ENCODE peak calls at places on chromosome 20, in ten cellular contexts. D is ovary, C is fibroblast of lung, K is left lung, Z is mucosa of descending colon, R is MM.1S, O is HCT116, Q is neural progenitor cell, J is PC-9, M is thoracic aorta. Y is an unnamed sample.

GRCh38 chr20:2244993-2245392 is 50.8 kb upstream of the TGM3 start:
- DNase-seq in M (no peak), O (no peak), J (no peak), K (no peak), C (no peak), Z (no peak), D (no peak), R (no peak), Q (peak; percentile 41), Y (no peak)

GRCh38 chr20:63123326-63123725 is 92.6 kb downstream of the YTHDF1 start:
- DNase-seq in C (no peak), O (no peak), J (no peak), K (peak; percentile 69), M (no peak), R (no peak), Z (peak; percentile 19), Q (no peak), D (no peak), Y (no peak)

GRCh38 chr20:35648836-35649235 is 15.9 kb downstream of the CPNE1 start:
- DNase-seq in R (no peak), Q (no peak), Z (no peak), J (no peak), C (no peak), D (no peak), K (no peak), M (no peak), O (no peak), Y (no peak)

GRCh38 chr20:50540620-50541605 is 30.7 kb downstream of the PTPN1 start:
- DNase-seq in J (peak; percentile 79), C (peak; percentile 99), D (no peak), O (peak; percentile 91), K (no peak), Q (no peak), R (no peak), M (peak; percentile 21), Z (no peak), Y (no peak)

GRCh38 chr20:41316602-41317535 is 662 bp downstream of the ZHX3 start:
- DNase-seq in Z (peak; percentile 90), Q (peak; percentile 81), D (peak; percentile 78), O (no peak), K (peak; percentile 91), R (peak; percentile 66), J (peak; percentile 55), C (peak; percentile 95), M (peak; percentile 40), Y (peak; percentile 87)

GRCh38 chr20:1373614-1374013 is 19.2 kb downstream of the FKBP1A start:
- DNase-seq in R (no peak), O (no peak), C (no peak), M (no peak), K (no peak), J (no peak), D (no peak), Q (no peak), Z (no peak), Y (no peak)

GRCh38 chr20:5864873-5865582 is 85.3 kb downstream of the TRMT6 start:
- DNase-seq in O (no peak), R (no peak), K (no peak), C (peak; percentile 66), Z (no peak), Q (no peak), D (peak; percentile 43), M (no peak), J (peak; percentile 13), Y (no peak)

GRCh38 chr20:48595495-48596475 is 232.0 kb downstream of the PREX1 start:
- DNase-seq in Z (no peak), R (no peak), Q (no peak), O (no peak), M (no peak), K (no peak), C (no peak), D (no peak), J (no peak), Y (no peak)

GRCh38 chr20:24872291-24873014 is 76.6 kb upstream of the CST7 start:
- DNase-seq in Z (no peak), Q (no peak), C (no peak), D (no peak), J (no peak), K (no peak), O (no peak), M (no peak), R (no peak), Y (peak; percentile 84)

DNA sequence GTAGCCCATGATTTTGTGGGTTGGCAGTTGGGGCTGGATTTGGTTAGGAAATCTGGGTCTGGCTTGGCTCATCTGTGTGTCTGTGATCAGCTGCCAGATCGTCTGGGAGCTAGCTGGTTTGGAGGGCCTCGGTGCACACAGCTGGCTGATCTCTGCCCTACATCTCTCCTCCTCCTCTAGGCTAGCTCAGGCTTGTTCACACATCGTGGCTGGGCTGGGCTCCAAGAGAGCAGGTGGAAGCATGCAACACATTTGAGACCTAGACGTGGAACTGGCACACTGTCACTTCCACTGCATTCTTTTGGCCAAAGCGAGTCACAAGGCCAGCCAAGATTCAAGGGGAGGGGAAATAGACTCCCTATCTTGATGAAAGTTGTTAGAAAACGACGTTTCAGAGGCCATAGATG is 15.9 kb downstream of the NDUFAF5 start:
- DNase-seq in C (peak; percentile 94), Z (peak; percentile 81), O (no peak), M (peak; percentile 6), D (peak; percentile 92), Q (no peak), R (no peak), K (no peak), J (peak; percentile 79), Y (peak; percentile 73)
- TF ChIP-seq CTCF in C (no peak), Z (no peak), O (no peak), M (no peak), D (no peak), Q (no peak), R (no peak), K (no peak), J (no peak), Y (no peak)

DNA sequence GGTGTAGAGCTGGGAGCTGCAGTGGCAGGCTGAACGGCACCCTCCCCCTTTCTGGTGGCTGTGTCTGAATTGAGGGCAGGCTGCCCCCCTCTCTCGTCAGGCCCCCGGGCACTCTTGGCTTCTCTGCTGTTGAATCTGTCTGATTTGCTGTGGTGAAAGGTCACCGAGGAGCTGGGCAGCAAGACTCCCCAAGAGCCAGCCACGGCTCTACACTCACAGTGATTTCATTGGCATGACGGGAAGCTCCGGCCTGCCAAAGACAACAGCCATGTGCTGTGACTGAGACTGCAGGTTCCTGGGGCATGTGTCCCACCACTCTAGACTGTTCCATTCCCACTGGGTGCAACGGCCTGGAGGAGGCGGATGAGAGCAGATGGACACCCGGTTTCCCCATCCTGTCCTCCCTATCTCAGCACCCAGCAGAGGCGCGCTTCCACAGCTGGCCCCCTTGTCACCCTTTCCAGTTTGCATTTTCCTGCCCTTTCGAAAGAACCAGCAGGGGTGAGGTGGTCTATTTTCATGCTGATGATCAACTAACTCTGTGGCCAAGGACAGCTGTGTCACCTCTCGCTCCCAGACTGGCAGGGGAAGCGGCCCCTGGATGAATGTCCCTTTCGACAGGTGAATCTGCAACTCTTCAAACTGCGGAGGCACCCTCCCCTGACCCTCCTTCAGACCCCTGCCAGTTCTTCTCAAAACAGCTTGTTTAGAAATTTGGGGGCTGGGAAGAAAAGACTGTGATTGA is 2.2 kb downstream of the APCDD1L start:
- DNase-seq in J (no peak), D (no peak), K (no peak), O (no peak), Z (no peak), Q (no peak), R (no peak), C (peak; percentile 57), M (peak; percentile 55), Y (no peak)
- H3K4me1 ChIP-seq in J (peaks cover 31% of the 10 kb centered on the region), D (peaks cover 2% of the 10 kb centered on the region), K (no peaks in the 10 kb centered on the region), O (peaks cover 7% of the 10 kb centered on the region), Z (no peaks in the 10 kb centered on the region), Q (no peaks in the 10 kb centered on the region), R (no peaks in the 10 kb centered on the region), C (no peaks in the 10 kb centered on the region), M (peaks cover 16% of the 10 kb centered on the region), Y (peaks cover 4% of the 10 kb centered on the region)

DNA sequence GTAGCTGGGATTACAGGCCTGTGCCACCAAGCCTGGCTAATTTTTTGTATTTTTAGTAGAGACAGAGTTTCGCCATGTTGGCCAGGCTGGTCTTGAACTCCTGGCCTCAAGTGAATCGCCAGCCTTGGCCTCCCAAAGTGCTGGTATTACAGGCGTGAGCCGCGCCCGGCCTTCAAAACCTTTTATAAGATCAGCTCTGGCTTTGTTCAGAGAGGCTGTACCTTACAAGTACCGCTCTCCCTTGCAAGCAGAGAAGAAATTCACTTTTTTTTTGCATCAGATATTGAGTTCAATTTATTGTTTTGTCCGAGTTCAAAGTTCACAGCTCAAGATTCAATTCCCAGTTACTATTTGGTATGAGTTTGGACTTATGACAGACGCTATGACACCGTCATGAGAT is 1.9 kb upstream of the DNAAF9 start:
- DNase-seq in O (no peak), J (no peak), Q (no peak), K (no peak), Z (no peak), M (no peak), D (no peak), R (no peak), C (no peak), Y (no peak)
- TF ChIP-seq CTCF in O (no peak), J (no peak), Q (no peak), K (no peak), Z (no peak), M (no peak), D (no peak), R (no peak), C (no peak), Y (no peak)

GRCh38 chr20:44026932-44027685 is 112.5 kb downstream of the TOX2 start:
- DNase-seq in Z (no peak), J (no peak), Q (no peak), R (no peak), K (no peak), O (no peak), M (no peak), C (no peak), D (no peak), Y (no peak)
- H3K4me1 ChIP-seq in Z (peaks cover 10% of the 10 kb centered on the region), J (no peaks in the 10 kb centered on the region), Q (no peaks in the 10 kb centered on the region), R (no peaks in the 10 kb centered on the region), K (no peaks in the 10 kb centered on the region), O (peaks cover 6% of the 10 kb centered on the region), M (no peaks in the 10 kb centered on the region), C (peaks cover 5% of the 10 kb centered on the region), D (no peaks in the 10 kb centered on the region), Y (no peaks in the 10 kb centered on the region)

DNA sequence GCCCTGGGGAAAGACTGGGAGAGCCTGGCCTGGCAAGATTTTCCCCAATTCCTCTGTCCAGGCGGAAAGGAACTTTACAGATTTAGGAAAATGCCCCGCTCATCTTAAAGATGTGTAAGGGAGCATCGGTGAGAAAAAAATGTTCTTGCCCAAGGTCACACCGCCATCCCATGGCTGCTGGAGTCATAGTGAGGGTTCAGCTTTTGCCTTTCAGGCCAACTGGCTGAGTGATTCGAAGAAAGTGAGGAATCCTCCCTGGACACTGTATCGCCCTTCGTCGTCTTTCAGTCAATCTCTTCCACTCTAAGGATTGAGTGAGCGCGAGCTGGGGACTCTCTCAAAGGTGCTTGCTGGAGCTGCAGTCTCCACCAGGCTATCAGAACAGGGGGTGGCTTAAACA is 1.4 kb downstream of the WFDC2 start:
- DNase-seq in D (no peak), J (no peak), M (no peak), Q (peak; percentile 33), R (peak; percentile 23), O (no peak), C (no peak), K (no peak), Z (no peak), Y (no peak)
- TF ChIP-seq CTCF in D (no peak), J (no peak), M (no peak), Q (peak; percentile 10), R (peak; percentile 42), O (no peak), C (peak; percentile 14), K (no peak), Z (no peak), Y (peak; percentile 2)

DNA sequence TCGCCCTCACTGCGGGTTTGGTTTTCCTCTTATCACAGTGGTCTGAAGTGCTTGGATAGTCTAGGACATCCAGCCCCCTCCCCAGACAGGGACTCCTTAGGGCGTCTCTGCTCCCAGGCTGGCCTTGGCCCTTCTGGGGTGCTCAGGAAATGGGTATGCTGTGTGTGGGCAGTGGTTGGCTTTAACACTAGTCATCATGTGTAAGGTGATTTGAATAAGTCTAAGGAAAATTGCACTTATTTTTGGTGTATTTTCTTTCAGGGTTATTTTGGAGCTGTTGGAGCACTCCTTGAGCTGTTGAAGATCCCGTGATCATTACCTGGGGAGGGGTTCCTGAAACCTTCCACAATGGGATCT is 33.8 kb downstream of the PANK2 start:
- DNase-seq in C (no peak), O (no peak), Q (no peak), R (no peak), K (no peak), M (no peak), J (no peak), Z (no peak), D (no peak), Y (no peak)
- H3K4me1 ChIP-seq in C (peaks cover 5% of the 10 kb centered on the region), O (no peaks in the 10 kb centered on the region), Q (peaks cover 10% of the 10 kb centered on the region), R (no peaks in the 10 kb centered on the region), K (peaks cover 68% of the 10 kb centered on the region), M (peaks cover 25% of the 10 kb centered on the region), J (no peaks in the 10 kb centered on the region), Z (no peaks in the 10 kb centered on the region), D (peaks cover 6% of the 10 kb centered on the region), Y (no peaks in the 10 kb centered on the region)

Y was measured in BE2C.